ENCODE peak calls at places on chromosomes 11 and 22, in seven cellular contexts. Y is CD8-positive, alpha-beta memory T cell; M is heart right ventricle; E is GM23248; U is AG04450; O is Peyer's patch; S is SJSA1. B is an unnamed sample. For H3K9me3, the result is how much of the 10 kb centered on the place peaks cover.

GRCh38 chr11:73266644-73267015 is 5.5 kb upstream of the P2RY6 start:
- DNase-seq in Y (no peak), M (no peak), E (no peak), U (no peak), O (peak), S (no peak), B (no peak)

GRCh38 chr22:37425369-37425768 is 1.9 kb downstream of the ELFN2 start:
- DNase-seq in Y (no peak), M (no peak), E (no peak), U (no peak), O (no peak), S (no peak), B (no peak)

GRCh38 chr11:65558002-65558784 is at the start of gene LTBP3:
- DNase-seq in Y (no peak), M (peak), E (peak), U (no peak), O (peak), S (peak), B (no peak)

GRCh38 chr11:115501504-115501894 is 2.7 kb downstream of the CADM1 start:
- DNase-seq in Y (no peak), M (no peak), E (no peak), U (no peak), O (no peak), S (no peak), B (no peak)

GRCh38 chr11:29957406-29957805 is 59.4 kb downstream of the KCNA4 start:
- DNase-seq in Y (no peak), M (no peak), E (no peak), U (no peak), O (no peak), S (no peak), B (no peak)

GRCh38 chr22:30921108-30921507 is 47.5 kb downstream of the MORC2 start:
- DNase-seq in Y (no peak), M (no peak), E (peak), U (no peak), O (peak), S (no peak), B (no peak)

GRCh38 chr22:19576460-19577421 is 52.5 kb upstream of the CLDN5 start:
- DNase-seq in Y (no peak), M (peak), E (peak), U (no peak), O (no peak), S (peak), B (peak)

GRCh38 chr11:41201156-41201555 is 258.3 kb downstream of the LRRC4C start:
- DNase-seq in Y (no peak), M (no peak), E (peak), U (no peak), O (no peak), S (peak), B (no peak)

GRCh38 chr11:34650528-34650927 is 29.6 kb downstream of the EHF start:
- DNase-seq in Y (peak), M (no peak), E (no peak), U (no peak), O (peak), S (no peak), B (peak)

GRCh38 chr22:27238935-27239510 is 562.5 kb downstream of the MN1 start:
- DNase-seq in Y (no peak), M (peak), E (peak), U (peak), O (no peak), S (peak), B (no peak)

GRCh38 chr11:7584910-7585309 is 71.1 kb downstream of the PPFIBP2 start:
- DNase-seq in Y (no peak), M (no peak), E (no peak), U (no peak), O (no peak), S (no peak), B (no peak)

GRCh38 chr11:11584446-11584810 is 37.4 kb downstream of the GALNT18 start:
- DNase-seq in Y (no peak), M (no peak), E (peak), U (peak), O (no peak), S (peak), B (no peak)

GRCh38 chr11:103624708-103625623 is 411.5 kb upstream of the DDI1 start:
- DNase-seq in Y (no peak), M (no peak), E (peak), U (peak), O (no peak), S (peak), B (no peak)

GRCh38 chr11:85680897-85681296 is 5.1 kb downstream of the CCDC89 start:
- DNase-seq in Y (no peak), M (no peak), E (no peak), U (no peak), O (no peak), S (no peak), B (no peak)

GRCh38 chr22:46035380-46035741 is 58.4 kb upstream of the WNT7B start:
- DNase-seq in Y (no peak), M (no peak), E (no peak), U (no peak), O (no peak), S (no peak), B (no peak)

GRCh38 chr11:65726660-65727059 is 6.1 kb upstream of the RNASEH2C start:
- DNase-seq in Y (no peak), M (no peak), E (no peak), U (no peak), O (no peak), S (no peak), B (no peak)

GRCh38 chr22:24214467-24215285 is 30.2 kb downstream of the GGT5 start:
- DNase-seq in Y (no peak), M (no peak), E (no peak), U (no peak), O (no peak), S (no peak), B (no peak)

GRCh38 chr22:29907753-29908515 is 25.0 kb downstream of the MTMR3 start:
- DNase-seq in Y (no peak), M (peak), E (peak), U (peak), O (peak), S (peak), B (no peak)

GRCh38 chr11:27532652-27533325 is 26.2 kb upstream of the LIN7C start:
- DNase-seq in Y (no peak), M (no peak), E (peak), U (no peak), O (no peak), S (no peak), B (no peak)

GRCh38 chr11:74147199-74147929 is 23.4 kb downstream of the C2CD3 start:
- DNase-seq in Y (no peak), M (no peak), E (peak), U (no peak), O (no peak), S (no peak), B (no peak)

GRCh38 chr11:68014157-68014965 is 4.2 kb downstream of the ALDH3B1 start:
- DNase-seq in Y (no peak), M (no peak), E (peak), U (peak), O (peak), S (peak), B (no peak)

GRCh38 chr11:102757823-102758549 is 22.4 kb downstream of the MMP10 start:
- DNase-seq in Y (no peak), M (no peak), E (peak), U (peak), O (no peak), S (no peak), B (no peak)

GRCh38 chr11:76783294-76783900 is at the start of gene TSKU:
- DNase-seq in Y (no peak), M (no peak), E (peak), U (no peak), O (no peak), S (no peak), B (no peak)

GRCh38 chr22:50376064-50376747 is 33.1 kb downstream of the PPP6R2 start:
- DNase-seq in Y (no peak), M (no peak), E (no peak), U (no peak), O (no peak), S (no peak), B (no peak)

GRCh38 chr11:14967581-14968214 is 4.5 kb downstream of the CALCA start:
- DNase-seq in Y (no peak), M (no peak), E (no peak), U (no peak), O (no peak), S (no peak), B (no peak)

GRCh38 chr11:61082931-61083531 is 19.3 kb upstream of the CD5 start:
- DNase-seq in Y (no peak), M (no peak), E (no peak), U (no peak), O (peak), S (no peak), B (peak)

GRCh38 chr22:49328076-49328475 is 499.6 kb downstream of the BRD1 start:
- DNase-seq in Y (no peak), M (no peak), E (no peak), U (no peak), O (no peak), S (peak), B (no peak)

GRCh38 chr11:73996161-73996747 is 12.6 kb downstream of the UCP3 start:
- DNase-seq in Y (no peak), M (no peak), E (no peak), U (no peak), O (peak), S (no peak), B (no peak)

DNA sequence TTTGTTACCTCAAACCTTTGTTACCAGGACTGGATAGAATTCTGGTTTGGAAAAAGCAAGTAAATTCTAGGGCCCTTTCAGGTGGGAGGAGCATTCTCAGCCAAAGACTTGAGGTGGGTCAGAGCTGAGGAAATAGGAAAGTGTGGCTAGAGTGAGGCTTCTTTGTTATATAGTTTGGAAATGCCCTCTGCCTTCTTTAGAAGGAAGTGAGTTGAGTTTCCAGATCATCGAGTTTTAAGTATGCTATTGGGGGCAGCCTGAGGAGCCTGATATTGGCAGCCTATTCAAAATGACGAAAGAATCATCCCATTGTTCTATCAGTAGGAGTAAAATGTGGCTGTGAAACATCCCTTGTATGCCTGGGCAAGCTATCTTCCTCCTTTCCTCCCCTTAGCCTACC is 134.1 kb downstream of the ARHGAP42 start:
- DNase-seq in Y (no peak), M (no peak), E (no peak), U (no peak), O (no peak), S (no peak), B (no peak)
- H3K9me3 ChIP-seq in Y (under half), M (under half), E (under half), U (under half), O (under half), S (under half), B (under half)

GRCh38 chr22:21865041-21865440 is 2.4 kb downstream of the MAPK1 start:
- DNase-seq in Y (no peak), M (no peak), E (peak), U (peak), O (no peak), S (peak), B (no peak)
- H3K27ac ChIP-seq in Y (no peak), M (no peak), E (peak), U (no peak), O (no peak), S (no peak), B (no peak)

DNA sequence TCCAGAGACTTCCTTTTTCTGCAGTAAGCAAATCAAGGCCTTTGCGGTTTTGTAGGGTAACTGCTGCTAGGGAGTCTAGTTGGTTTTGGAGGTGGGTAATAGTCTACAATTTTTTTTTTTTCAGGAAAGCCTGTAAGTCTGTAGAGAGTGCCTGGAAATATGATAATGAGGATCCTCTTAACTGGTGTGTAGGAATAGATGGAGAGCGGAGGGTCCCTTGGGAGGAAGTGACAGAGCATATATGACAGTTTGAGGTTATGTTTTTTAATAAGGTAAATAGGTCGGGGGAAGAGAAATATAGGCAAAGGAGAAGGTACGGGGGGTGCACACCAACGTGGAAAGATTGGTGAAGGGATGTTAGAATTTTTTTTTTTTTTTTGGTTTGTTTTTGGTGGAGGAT is 25.9 kb downstream of the ZNF195 start:
- DNase-seq in Y (no peak), M (no peak), E (no peak), U (no peak), O (no peak), S (no peak), B (no peak)
- H3K9me3 ChIP-seq in Y (under half), M (under half), E (under half), U (half or more), O (under half), S (under half), B (half or more)

GRCh38 chr11:75356613-75357012 is 5.2 kb upstream of the ARRB1 start:
- DNase-seq in Y (no peak), M (no peak), E (no peak), U (no peak), O (no peak), S (no peak), B (no peak)

GRCh38 chr11:75351541-75352416 is at the start of gene ARRB1:
- DNase-seq in Y (peak), M (peak), E (peak), U (no peak), O (peak), S (no peak), B (peak)

GRCh38 chr11:75350743-75351540 is 519 bp downstream of the ARRB1 start:
- DNase-seq in Y (no peak), M (peak), E (peak), U (no peak), O (peak), S (no peak), B (peak)

GRCh38 chr11:75352417-75353206 is 1.2 kb upstream of the ARRB1 start:
- DNase-seq in Y (no peak), M (peak), E (peak), U (no peak), O (no peak), S (no peak), B (peak)

GRCh38 chr11:75355051-75355450 is 3.6 kb upstream of the ARRB1 start:
- DNase-seq in Y (no peak), M (no peak), E (no peak), U (no peak), O (no peak), S (no peak), B (no peak)
- H3K27ac ChIP-seq in Y (no peak), M (no peak), E (no peak), U (no peak), O (no peak), S (no peak), B (no peak)

DNA sequence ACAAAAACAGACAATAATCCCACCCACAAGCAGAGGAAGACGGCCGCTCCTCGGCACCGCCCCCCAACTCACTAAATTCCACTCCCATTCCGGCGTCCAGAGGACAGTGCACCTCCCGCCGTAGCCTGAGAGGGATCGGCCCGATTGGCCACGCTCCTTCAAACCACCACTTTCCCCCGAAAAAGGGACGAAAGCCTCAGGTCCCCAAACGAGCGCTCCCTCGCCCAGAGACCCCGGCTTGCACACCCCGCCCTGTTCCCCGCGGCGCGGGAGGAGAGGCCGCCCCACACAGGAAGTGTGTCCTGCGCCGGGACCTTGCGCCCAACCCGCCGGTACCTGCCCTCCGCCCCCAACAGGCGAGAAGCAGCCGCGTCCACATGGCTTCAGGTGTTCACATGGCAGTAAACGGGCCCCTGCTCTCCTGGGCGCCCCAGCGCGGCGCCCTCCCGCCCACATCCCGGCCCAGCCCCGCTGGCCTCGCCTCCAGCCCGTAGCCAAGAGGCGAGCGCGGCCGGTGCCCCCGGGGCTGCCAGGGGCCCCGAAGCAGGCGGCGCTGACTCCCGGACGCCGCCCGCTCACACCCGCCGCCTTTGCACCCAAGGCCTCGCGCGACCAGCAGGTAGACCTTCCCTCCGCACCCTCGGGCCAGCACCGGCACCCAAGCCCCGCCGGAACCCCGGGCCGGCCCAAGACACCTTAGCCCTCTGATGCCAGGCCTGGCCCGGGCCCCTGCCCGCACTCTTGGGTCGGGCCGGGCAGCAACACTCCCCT is 861 bp downstream of the TCF20 start:
- DNase-seq in Y (peak), M (peak), E (peak), U (no peak), O (peak), S (no peak), B (peak)
- H3K9me3 ChIP-seq in Y (under half), M (under half), E (under half), U (under half), O (under half), S (under half), B (under half)

DNA sequence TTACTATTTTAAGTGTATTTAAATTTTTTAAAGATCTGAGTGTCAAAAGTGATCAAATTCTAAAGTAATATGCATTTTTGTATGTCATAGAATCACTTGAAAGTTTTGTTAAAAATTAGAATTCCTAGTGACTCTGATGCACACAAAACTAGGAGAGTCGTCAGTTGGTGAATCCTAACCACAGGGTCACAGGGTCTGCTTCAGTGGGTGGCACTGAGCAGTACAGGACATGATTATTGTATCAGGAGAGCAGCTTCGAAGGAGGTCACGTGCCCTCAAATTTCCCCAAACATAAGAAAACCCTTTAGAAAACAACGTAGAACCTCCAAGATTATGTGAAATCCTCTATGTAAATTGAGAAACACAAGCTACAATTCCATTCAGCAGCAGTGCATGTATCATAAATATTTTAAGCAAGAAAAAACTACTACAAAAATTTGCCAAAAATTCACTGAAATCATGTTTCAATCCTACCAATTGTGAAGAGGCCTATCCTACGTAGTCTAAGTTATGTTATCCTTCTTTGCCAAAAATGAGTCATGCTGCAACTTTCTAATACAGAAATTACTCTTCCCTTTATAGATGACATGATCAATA is 323.6 kb downstream of the AASDHPPT start:
- DNase-seq in Y (no peak), M (no peak), E (peak), U (no peak), O (no peak), S (no peak), B (no peak)
- H3K27ac ChIP-seq in Y (no peak), M (no peak), E (no peak), U (peak), O (no peak), S (no peak), B (no peak)

GRCh38 chr11:1629326-1630185 is at the start of gene KRTAP5-5:
- DNase-seq in Y (no peak), M (no peak), E (no peak), U (no peak), O (no peak), S (no peak), B (no peak)
- H3K9me3 ChIP-seq in Y (under half), M (under half), E (under half), U (under half), O (under half), S (under half), B (under half)

DNA sequence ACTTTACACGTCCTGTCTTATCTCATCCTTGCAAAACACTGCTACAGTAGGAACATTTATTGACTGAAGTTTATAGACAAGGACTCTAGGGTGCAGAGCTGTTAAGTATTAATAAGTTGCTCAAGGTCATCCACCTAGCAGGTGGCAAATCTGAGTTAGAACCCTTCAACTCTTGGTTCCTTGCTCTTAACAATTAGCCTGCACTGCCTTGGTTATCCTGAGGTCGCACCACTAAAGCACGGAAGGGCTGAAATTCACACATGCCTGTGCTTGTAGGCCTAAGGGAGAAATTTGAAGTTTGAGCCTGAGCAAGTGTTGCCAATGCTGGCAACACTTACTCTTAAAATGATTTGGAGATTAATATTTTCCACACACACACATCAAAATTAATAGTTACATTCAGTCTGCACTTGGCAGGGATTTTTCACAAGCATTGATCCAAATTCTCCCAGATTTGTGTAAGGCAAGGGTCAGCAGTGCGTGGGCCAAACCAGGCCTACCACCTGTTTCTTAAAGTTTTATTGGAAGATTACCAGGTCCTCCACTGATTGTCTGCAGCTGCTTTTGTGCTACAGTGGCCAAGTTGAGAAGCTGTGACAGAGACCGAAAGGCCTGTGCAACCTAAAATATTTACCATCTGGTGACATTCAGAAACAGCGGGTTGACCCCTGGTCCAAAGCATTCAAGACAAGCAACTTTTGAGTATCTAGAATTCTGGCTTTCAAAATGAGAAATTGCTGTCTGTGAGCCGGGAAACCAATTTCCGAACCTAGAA is 16.3 kb downstream of the APOL5 start:
- DNase-seq in Y (no peak), M (no peak), E (no peak), U (no peak), O (no peak), S (peak), B (no peak)
- H3K27ac ChIP-seq in Y (no peak), M (no peak), E (no peak), U (no peak), O (no peak), S (no peak), B (no peak)

DNA sequence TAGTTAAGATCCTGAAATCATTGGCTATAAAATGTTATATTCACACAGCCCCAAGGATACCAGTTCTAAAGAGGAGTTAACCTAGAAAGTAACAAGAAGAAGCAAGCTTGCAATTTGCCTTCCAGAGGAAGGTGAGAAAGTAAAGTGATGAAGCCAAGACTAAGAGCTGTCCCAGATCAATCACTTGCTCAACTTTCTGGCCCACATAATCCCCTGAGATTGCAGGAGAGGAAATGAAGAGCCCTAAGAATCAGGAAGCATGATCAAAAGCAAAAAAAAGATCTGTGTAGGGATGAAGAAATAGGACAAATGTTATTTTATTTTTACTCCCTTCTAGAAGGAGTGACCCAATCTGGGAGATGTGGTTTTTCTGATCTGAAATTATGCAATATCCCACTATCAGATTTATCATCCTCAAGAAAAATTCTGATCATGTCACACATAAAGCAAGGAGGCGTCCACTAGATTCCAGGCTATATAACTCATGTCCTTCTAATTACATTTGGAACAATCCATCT is 180.3 kb upstream of the GUCY1A2 start:
- DNase-seq in Y (no peak), M (no peak), E (no peak), U (no peak), O (no peak), S (no peak), B (no peak)
- H3K9me3 ChIP-seq in Y (under half), M (under half), E (under half), U (under half), O (under half), S (under half), B (under half)

B was measured in CD4-positive, alpha-beta T cell.